ENCODE peak calls at places on chromosomes 2 and 18, in five cellular contexts. J is stomach, W is cardiac muscle cell, M is left lung, X is mesendoderm. S is an unnamed sample.

GRCh38 chr2:23487735-23488492 is 102.9 kb downstream of the KLHL29 start:
- DNase-seq in M (no peak), X (no peak), J (no peak), W (peak), S (peak)

GRCh38 chr2:39631715-39632114 is 34.0 kb upstream of the TMEM178A start:
- DNase-seq in J (no peak), X (no peak), M (no peak), W (peak), S (no peak)

GRCh38 chr2:37588316-37588777 is 83.1 kb downstream of the CDC42EP3 start:
- DNase-seq in W (no peak), X (no peak), J (no peak), M (no peak), S (no peak)

GRCh38 chr2:165112133-165112573 is 91.7 kb downstream of the SCN3A start:
- DNase-seq in M (no peak), X (no peak), J (no peak), W (no peak), S (no peak)

GRCh38 chr2:40115348-40115747 is 336.3 kb upstream of the THUMPD2 start:
- DNase-seq in W (no peak), J (no peak), M (peak), X (no peak), S (no peak)

GRCh38 chr2:74146929-74147728 is 583 bp downstream of the BOLA3 start:
- DNase-seq in M (no peak), X (no peak), J (no peak), W (peak), S (no peak)

GRCh38 chr18:58997811-58998337 is 133.2 kb downstream of the ZNF532 start:
- DNase-seq in X (no peak), M (no peak), W (peak), J (no peak), S (no peak)

GRCh38 chr2:239574434-239575156 is 173.8 kb upstream of the HDAC4 start:
- DNase-seq in W (peak), J (no peak), M (peak), X (no peak), S (no peak)

GRCh38 chr2:74191596-74192380 is 6.6 kb upstream of the MTHFD2 start:
- DNase-seq in X (no peak), J (no peak), W (no peak), M (no peak), S (no peak)

GRCh38 chr2:195238366-195238765 is 418.7 kb upstream of the SLC39A10 start:
- DNase-seq in W (no peak), J (no peak), M (no peak), X (no peak), S (no peak)

GRCh38 chr2:39663187-39663930 is 2.4 kb upstream of the TMEM178A start:
- DNase-seq in M (no peak), W (no peak), J (no peak), X (no peak), S (no peak)

GRCh38 chr2:54468643-54469042 is 12.5 kb downstream of the SPTBN1 start:
- DNase-seq in M (no peak), W (peak), X (no peak), J (no peak), S (no peak)

GRCh38 chr2:28049416-28049815 is 158.9 kb downstream of the BABAM2 start:
- DNase-seq in M (no peak), W (no peak), J (no peak), X (no peak), S (no peak)

GRCh38 chr2:46847726-46848421 is 67.7 kb downstream of the MCFD2 start:
- DNase-seq in W (peak), X (no peak), M (no peak), J (no peak), S (no peak)

GRCh38 chr2:148614332-148615049 is 30.1 kb upstream of the EPC2 start:
- DNase-seq in M (no peak), J (no peak), W (peak), X (peak), S (peak)

GRCh38 chr18:63339920-63340484 is 20.4 kb upstream of the BCL2 start:
- DNase-seq in X (peak), M (no peak), W (peak), J (no peak), S (no peak)

GRCh38 chr18:78979058-78979680 is 449 bp upstream of the SALL3 start:
- DNase-seq in X (peak), W (peak), M (peak), J (no peak), S (peak)

GRCh38 chr18:56382541-56382940 is 255.9 kb downstream of the TXNL1 start:
- DNase-seq in X (no peak), M (no peak), W (peak), J (no peak), S (no peak)

GRCh38 chr2:198117397-198118041 is 313.1 kb downstream of the PLCL1 start:
- DNase-seq in W (no peak), M (no peak), J (no peak), X (no peak), S (no peak)

GRCh38 chr2:237689569-237690131 is 62.3 kb downstream of the LRRFIP1 start:
- DNase-seq in X (no peak), W (no peak), J (peak), M (no peak), S (no peak)

GRCh38 chr2:27721884-27722485 is 49.5 kb upstream of the MRPL33 start:
- DNase-seq in X (no peak), W (no peak), J (no peak), M (no peak), S (no peak)

GRCh38 chr2:69386376-69386775 is 651 bp downstream of the GFPT1 start:
- DNase-seq in X (no peak), J (no peak), W (no peak), M (no peak), S (no peak)
- H3K27ac ChIP-seq in X (peak), J (peak), W (peak), M (peak), S (peak)

DNA sequence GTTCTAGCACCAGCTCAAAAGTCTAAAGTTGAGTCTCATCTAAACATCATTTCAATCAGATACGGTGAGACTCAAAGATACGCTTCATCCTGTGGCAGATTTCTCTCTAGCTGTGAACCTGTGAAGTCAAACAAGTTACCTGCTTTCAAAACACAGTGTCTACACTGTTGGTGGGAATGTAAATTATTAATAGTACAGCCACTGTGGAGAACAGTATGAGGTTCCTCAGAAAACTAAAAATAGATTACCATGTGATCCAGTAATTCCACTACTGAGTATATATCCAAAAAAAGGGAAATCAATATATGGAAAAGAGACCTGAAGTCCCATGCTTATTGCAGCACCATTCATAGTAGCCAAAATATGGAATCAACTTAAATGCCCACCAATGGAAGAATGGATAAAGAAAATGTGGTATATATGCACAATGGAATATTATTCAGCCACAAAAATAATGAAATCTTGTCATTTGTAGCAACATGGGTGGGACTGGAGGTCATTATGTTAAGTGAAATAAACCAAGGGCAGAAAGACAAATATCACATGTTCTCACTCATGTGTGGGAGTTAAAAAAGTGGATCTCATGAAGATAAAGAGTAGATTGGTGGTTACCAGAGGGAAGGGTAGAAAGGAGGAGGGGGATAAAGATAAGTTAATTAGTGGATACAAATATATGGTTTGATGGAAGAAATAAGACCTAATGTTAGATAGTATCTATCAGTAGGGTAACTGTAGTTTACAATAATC is 11.7 kb downstream of the UBR3 start:
- DNase-seq in W (no peak), J (no peak), X (no peak), M (no peak), S (no peak)
- H3K4me3 ChIP-seq in W (no peak), J (no peak), X (no peak), M (no peak), S (no peak)

GRCh38 chr2:130728007-130728454 is 839 bp upstream of the GPR148 start:
- DNase-seq in W (peak), X (peak), M (peak), J (peak), S (no peak)
- H3K27ac ChIP-seq in W (peak), X (no peak), M (peak), J (peak), S (no peak)

GRCh38 chr2:172102858-172103359 is at the start of gene DLX2:
- DNase-seq in J (peak), M (peak), W (peak), X (peak), S (peak)
- H3K4me3 ChIP-seq in J (peak), M (peak), W (peak), X (no peak), S (peak)

GRCh38 chr2:201857326-201857725 is 51.0 kb downstream of the CDK15 start:
- DNase-seq in X (no peak), W (no peak), M (no peak), J (no peak), S (no peak)

GRCh38 chr2:201858267-201858666 is 51.9 kb downstream of the CDK15 start:
- DNase-seq in X (no peak), J (no peak), W (no peak), M (no peak), S (no peak)

GRCh38 chr2:201860541-201861154 is 54.3 kb downstream of the CDK15 start:
- DNase-seq in X (peak), W (peak), M (no peak), J (peak), S (no peak)

GRCh38 chr2:201858781-201859180 is 52.4 kb downstream of the CDK15 start:
- DNase-seq in M (no peak), X (peak), W (peak), J (no peak), S (no peak)

GRCh38 chr2:201859886-201860285 is 53.5 kb downstream of the CDK15 start:
- DNase-seq in W (no peak), X (no peak), M (no peak), J (no peak), S (no peak)
- H3K27ac ChIP-seq in W (no peak), X (no peak), M (no peak), J (no peak), S (no peak)

GRCh38 chr2:31214638-31214915 is 2.7 kb downstream of the CAPN14 start:
- DNase-seq in X (no peak), W (no peak), M (no peak), J (no peak), S (no peak)
- H3K4me3 ChIP-seq in X (no peak), W (no peak), M (no peak), J (no peak), S (no peak)

DNA sequence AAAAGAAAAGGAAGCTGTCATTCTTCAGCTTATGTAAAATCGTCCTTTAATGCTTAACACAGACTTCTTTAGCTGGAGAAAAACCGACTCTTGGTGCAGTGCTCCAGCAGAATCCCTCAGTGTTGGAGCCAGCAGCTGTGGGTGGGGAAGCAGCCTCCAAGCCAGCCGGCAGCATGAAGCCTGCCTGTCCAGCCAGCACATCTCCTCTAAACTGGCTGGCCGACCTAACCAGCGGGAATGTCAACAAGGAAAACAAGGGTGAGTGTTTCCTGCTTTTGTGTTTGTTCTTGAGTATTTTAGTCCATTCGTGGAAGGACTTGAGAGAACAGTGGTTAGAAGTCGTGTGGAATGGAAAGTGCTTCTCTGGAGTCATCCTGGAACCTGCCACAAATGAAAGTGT is 38.9 kb downstream of the KDM3A start:
- DNase-seq in J (peak), W (no peak), M (no peak), X (no peak), S (no peak)
- H3K27ac ChIP-seq in J (peak), W (no peak), M (no peak), X (no peak), S (no peak)